ENCODE peak calls at places on chromosomes 13 and 19, in six cellular contexts. B, E, N, C, P and V are unnamed samples.

GRCh38 chr19:1364070-1364719 is 19.5 kb upstream of the NDUFS7 start:
- DNase-seq in E (no peak), P (no peak), B (peak; percentile 22), N (no peak), C (no peak), V (peak; percentile 86)

GRCh38 chr13:109785892-109786450 is 412 bp downstream of the IRS2 start:
- DNase-seq in E (peak; percentile 47), B (peak; percentile 55), C (no peak), N (peak; percentile 64), P (no peak), V (no peak)

GRCh38 chr13:113158946-113159345 is 498 bp downstream of the PROZ start:
- DNase-seq in C (no peak), B (peak; percentile 81), N (no peak), E (no peak), P (peak; percentile 58), V (no peak)

GRCh38 chr13:30526612-30527217 is 61.0 kb upstream of the HMGB1 start:
- DNase-seq in P (peak; percentile 31), C (no peak), N (no peak), E (no peak), B (no peak), V (no peak)

GRCh38 chr19:2523630-2524311 is 47.8 kb downstream of the GADD45B start:
- DNase-seq in N (no peak), P (peak; percentile 54), E (no peak), B (no peak), C (no peak), V (no peak)

GRCh38 chr13:112690242-112690943 is 555 bp downstream of the ATP11A start:
- DNase-seq in B (peak; percentile 69), C (no peak), P (peak; percentile 81), E (peak; percentile 60), N (peak; percentile 66), V (peak; percentile 67)

GRCh38 chr19:55377356-55378131 is 918 bp downstream of the TMEM190 start:
- DNase-seq in B (no peak), N (no peak), P (peak; percentile 66), E (peak; percentile 77), C (no peak), V (no peak)

GRCh38 chr13:90217275-90217674 is 1130.2 kb upstream of the MIR17HG start:
- DNase-seq in P (no peak), B (no peak), E (no peak), C (no peak), N (no peak), V (no peak)

GRCh38 chr13:43965446-43965845 is 85.7 kb downstream of the LACC1 start:
- DNase-seq in B (no peak), E (no peak), C (no peak), N (no peak), P (no peak), V (no peak)

GRCh38 chr13:43360196-43360595 is 336.8 kb downstream of the DNAJC15 start:
- DNase-seq in P (no peak), N (no peak), E (no peak), B (no peak), C (no peak), V (no peak)

GRCh38 chr13:28492527-28493367 is 2.2 kb downstream of the FLT1 start:
- DNase-seq in E (no peak), B (no peak), C (no peak), P (peak; percentile 46), N (peak; percentile 46), V (peak; percentile 42)

GRCh38 chr19:6087074-6087506 is 23.2 kb downstream of the RFX2 start:
- DNase-seq in B (no peak), E (peak; percentile 56), P (peak; percentile 86), C (no peak), N (peak; percentile 71), V (peak; percentile 72)

GRCh38 chr19:40387151-40387550 is 2.8 kb downstream of the HIPK4 start:
- DNase-seq in E (no peak), P (no peak), C (no peak), B (no peak), N (no peak), V (no peak)

GRCh38 chr13:114142640-114143490 is 10.4 kb upstream of the RASA3 start:
- DNase-seq in N (peak; percentile 42), B (no peak), C (no peak), P (no peak), E (no peak), V (no peak)

GRCh38 chr19:13974073-13974472 is 21.8 kb downstream of the DCAF15 start:
- DNase-seq in C (no peak), E (peak; percentile 44), B (no peak), N (no peak), P (peak; percentile 82), V (no peak)

GRCh38 chr13:112027250-112027649 is 39.7 kb upstream of the SOX1 start:
- DNase-seq in C (no peak), B (no peak), E (no peak), P (no peak), N (no peak), V (no peak)

GRCh38 chr13:33845572-33846305 is 27.8 kb downstream of the RFC3 start:
- DNase-seq in N (no peak), E (no peak), B (no peak), C (no peak), P (no peak), V (no peak)

GRCh38 chr13:62432295-62432694 is 1016.6 kb upstream of the PCDH20 start:
- DNase-seq in C (no peak), P (no peak), E (no peak), B (no peak), N (no peak), V (no peak)

GRCh38 chr13:22211876-22212275 is 541.0 kb downstream of the FGF9 start:
- DNase-seq in N (no peak), B (no peak), E (no peak), C (no peak), P (no peak), V (no peak)

GRCh38 chr13:110356362-110356761 is 49.3 kb downstream of the COL4A2 start:
- DNase-seq in P (no peak), B (no peak), C (no peak), E (no peak), N (no peak), V (no peak)

GRCh38 chr19:42412223-42412622 is 15.0 kb downstream of the LIPE start:
- DNase-seq in P (peak; percentile 33), B (no peak), C (no peak), E (peak; percentile 61), N (peak; percentile 13), V (no peak)

GRCh38 chr13:23578411-23579071 is 8.3 kb downstream of the TNFRSF19 start:
- DNase-seq in E (peak; percentile 83), B (peak; percentile 63), P (peak; percentile 82), N (peak; percentile 71), C (peak; percentile 91), V (peak; percentile 64)

DNA sequence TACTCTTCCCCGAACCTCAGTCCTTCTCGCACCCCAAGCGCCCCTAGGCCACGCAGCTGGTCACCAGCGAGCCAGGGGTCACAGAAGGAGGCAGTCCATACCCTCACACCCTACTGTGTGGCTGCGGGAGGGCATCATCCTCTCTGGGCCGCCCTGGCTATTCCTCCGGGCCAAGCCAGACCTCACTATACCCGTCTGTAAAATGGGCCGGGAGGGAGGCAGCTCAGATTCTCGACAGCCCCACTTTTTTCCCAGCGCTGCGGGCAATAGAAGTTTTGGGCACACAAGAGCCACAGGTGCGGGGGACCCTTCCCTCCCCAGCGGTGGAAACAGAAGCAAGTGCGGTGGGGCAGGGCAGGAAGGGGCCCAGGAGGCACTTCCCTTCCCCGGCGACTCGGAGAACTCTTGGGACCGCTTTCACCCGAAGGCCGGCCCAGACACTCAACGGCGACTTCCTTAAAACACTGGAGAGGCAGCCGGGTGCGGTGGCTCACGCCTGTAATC is 5.6 kb upstream of the ARRDC2 start:
- DNase-seq in B (peak; percentile 55), E (no peak), P (no peak), C (no peak), N (peak; percentile 84), V (no peak)
- TF ChIP-seq CTCF in B (no peak), E (no peak), P (no peak), C (no peak), N (no peak), V (no peak)

GRCh38 chr19:12792048-12792852 is 964 bp downstream of the JUNB start:
- DNase-seq in E (peak; percentile 88), C (no peak), B (peak; percentile 80), N (peak; percentile 88), P (peak; percentile 76), V (peak; percentile 69)

GRCh38 chr19:12794196-12794921 is 3.1 kb downstream of the JUNB start:
- DNase-seq in E (no peak), C (no peak), N (peak; percentile 33), P (no peak), B (no peak), V (no peak)

GRCh38 chr19:12794936-12795335 is 3.6 kb downstream of the JUNB start:
- DNase-seq in N (no peak), B (no peak), C (no peak), E (no peak), P (no peak), V (no peak)

GRCh38 chr19:12792853-12793289 is 1.6 kb downstream of the JUNB start:
- DNase-seq in E (no peak), N (no peak), P (no peak), C (no peak), B (no peak), V (no peak)

DNA sequence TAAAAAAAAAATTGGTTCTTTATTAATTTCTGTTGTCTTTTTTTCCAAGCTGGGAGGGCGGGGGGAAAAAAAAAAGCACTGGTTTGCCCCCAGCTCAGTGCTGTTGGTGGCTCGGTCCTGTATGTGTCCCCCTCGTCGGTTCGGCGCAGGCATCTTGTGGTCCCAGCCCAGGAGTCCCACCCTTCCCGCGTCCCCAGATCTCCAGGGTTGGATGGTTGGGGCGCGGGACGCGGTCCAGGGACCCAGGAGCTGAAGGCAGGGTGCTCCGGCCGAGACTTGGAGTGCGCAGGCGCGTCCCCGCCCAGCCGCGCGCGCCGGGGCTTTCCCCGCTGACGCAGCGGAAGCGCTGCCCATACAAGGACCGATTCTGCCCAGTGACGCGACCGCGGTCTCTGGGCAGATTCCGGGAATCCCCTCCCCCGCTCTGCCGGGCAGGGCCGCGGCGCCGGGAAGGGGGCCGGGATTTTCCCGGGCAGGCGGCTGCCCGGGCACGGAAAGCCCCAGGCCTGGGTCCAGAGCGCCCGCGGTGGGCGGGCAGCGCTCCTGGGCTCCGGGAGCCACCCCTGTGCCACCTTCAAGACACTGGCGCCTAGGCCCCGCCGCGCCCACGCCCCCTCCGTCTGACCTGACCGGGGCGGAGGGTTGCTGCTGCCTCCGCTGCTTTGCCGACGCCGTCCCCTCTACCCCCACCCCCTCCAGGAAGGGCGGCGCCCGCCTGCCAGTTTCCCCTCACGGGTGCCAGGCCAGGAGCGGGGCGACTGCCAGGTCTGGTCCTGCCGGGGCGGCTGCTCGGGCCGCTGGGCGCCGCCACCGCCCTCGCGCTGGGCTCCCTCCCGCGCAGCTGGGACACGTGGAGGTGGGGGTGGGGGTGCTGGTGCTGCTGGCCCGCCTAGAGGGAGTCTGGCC is 2.3 kb downstream of the JUNB start:
- DNase-seq in N (peak; percentile 91), P (peak; percentile 97), E (peak; percentile 89), C (peak; percentile 98), B (peak; percentile 96), V (peak; percentile 98)
- TF ChIP-seq CTCF in N (no peak), P (no peak), E (no peak), C (no peak), B (no peak), V (no peak)

DNA sequence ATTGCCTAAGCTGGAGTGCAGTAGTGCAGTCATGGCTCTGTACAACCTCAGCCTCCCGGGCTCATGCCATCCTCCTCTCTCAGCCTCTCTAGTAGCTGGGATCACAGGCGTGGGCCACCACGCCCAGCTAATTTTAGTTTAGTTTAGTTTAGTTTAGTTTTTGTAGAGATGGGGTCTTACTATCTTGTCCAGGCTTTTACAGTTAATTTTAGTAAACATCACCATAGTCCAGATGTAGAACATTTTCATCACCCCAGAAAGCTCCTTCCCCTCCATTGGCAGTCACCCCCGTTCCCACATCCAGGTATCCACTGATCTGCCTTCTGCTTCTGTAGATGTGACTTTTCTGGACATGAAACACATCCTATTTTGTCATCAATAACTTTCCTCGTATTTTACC is 41.1 kb downstream of the DNM2 start:
- DNase-seq in N (no peak), B (no peak), C (no peak), E (no peak), P (no peak), V (no peak)
- TF ChIP-seq CTCF in N (no peak), B (no peak), C (no peak), E (no peak), P (no peak), V (no peak)

GRCh38 chr13:60091573-60091972 is 72.2 kb downstream of the DIAPH3 start:
- DNase-seq in N (no peak), P (no peak), E (no peak), B (no peak), C (no peak), V (no peak)
- TF ChIP-seq CTCF in N (no peak), P (no peak), E (peak; percentile 12), B (no peak), C (peak; percentile 23), V (no peak)